ENCODE peak calls at places on chromosomes 13 and 19, in four cellular contexts. W, S, P and E are unnamed samples. For H3K27me3, the result is how much of the 10 kb centered on the place peaks cover.

GRCh38 chr19:17294051-17294891 is 9.0 kb downstream of the ABHD8 start:
- DNase-seq in W (peak), S (no peak), P (peak), E (no peak)

GRCh38 chr13:73572824-73573223 is 514.0 kb downstream of the KLF5 start:
- DNase-seq in W (no peak), P (no peak), S (no peak), E (no peak)

GRCh38 chr19:14147797-14148605 is 11.6 kb upstream of the ASF1B start:
- DNase-seq in S (peak), W (peak), P (peak), E (peak)

GRCh38 chr13:31115616-31116015 is 46.1 kb downstream of the HSPH1 start:
- DNase-seq in P (no peak), W (peak), S (no peak), E (no peak)

GRCh38 chr19:47545061-47545948 is 27.6 kb downstream of the ZNF541 start:
- DNase-seq in S (no peak), P (no peak), W (peak), E (no peak)

GRCh38 chr19:38072776-38073411 is 151.1 kb downstream of the DPF1 start:
- DNase-seq in S (no peak), P (no peak), W (no peak), E (no peak)

GRCh38 chr13:112710855-112711527 is 21.2 kb downstream of the ATP11A start:
- DNase-seq in W (no peak), P (no peak), S (peak), E (peak)

GRCh38 chr19:45924891-45925447 is 10.4 kb upstream of the NANOS2 start:
- DNase-seq in P (no peak), S (no peak), W (no peak), E (no peak)

DNA sequence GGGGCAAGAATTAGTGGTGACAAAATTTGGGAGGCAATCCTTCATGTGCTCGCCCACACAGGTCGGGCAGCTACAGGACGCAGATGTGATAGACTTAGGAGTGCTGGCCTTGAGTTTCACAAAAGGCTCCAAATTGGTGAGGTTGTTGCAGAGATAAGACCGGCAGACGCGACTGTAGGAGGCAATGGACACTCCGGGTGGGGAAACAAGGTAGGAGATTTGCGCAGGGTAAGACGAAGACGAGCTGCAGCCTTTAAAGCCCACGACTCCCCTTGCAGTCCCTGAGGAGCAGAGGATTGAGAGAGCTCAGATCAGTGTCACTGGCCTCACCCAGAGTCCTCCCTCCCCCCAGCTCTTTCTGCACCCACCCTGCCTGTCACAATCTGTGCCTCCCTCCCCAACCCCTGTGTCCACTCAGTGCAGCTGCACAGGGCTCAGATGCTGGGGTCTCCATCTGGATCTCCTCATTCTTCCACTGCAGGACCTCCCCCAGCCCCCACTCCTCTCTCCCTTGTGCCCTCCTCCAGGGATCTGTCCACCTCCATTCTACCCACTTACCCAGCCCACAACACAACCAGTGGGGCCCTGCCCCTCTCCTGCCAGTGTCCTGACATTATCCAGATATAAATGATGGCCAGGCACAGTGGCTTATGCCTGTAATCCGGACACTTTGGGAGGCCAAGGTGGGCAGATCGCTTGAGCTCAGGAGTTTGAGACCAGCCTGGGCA is 6.3 kb downstream of the LYPD4 start:
- DNase-seq in S (no peak), W (no peak), P (no peak), E (no peak)
- H3K27me3 ChIP-seq in S (under half), W (under half), P (under half), E (under half)

DNA sequence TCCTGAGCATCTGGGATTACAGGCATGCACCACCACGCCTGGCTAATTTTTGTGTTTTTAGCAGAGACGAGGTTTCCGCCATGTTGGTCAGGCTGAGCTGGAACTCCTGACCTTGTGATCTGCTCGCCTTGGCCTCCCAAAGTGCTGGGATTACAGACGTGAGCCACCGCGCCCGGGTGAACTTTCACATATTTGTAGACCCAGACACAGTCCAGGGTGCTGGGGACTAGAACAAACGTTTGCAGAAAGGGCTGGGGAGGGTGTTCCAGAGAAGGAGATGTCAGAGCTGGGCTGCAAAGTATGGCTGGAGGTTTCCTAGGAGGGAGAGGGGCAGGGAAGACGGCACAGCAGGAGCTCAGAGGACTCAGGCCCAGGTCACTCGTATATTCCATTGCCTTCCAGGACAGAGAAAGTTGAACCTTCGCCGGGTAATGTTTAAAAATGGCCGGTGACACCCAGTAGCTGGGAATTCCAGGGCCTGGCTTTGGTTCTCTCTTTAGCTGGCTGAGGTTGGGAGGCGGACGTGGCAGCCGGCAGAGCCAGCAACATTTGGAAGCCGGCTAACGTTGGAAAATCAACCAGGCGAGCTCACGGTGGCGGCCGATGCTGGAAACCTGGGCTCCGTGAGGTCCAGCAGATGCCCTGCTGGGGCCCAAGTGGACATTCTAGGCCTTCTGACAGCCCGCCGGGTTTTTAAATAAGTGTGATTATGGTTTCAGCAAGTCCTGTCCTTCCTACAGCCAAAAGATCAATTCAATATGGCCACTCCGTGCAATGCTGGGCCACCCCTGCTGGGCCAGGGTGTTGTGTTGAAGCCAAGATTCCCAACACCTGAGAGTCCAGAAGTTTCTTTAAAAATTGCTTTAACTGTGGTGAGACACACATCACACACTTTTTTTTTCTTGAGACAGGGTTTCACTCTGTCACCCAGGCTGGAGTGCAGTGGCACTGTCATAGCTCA is 41.5 kb downstream of the NFIC start:
- DNase-seq in S (peak), P (no peak), W (no peak), E (peak)
- H3K4me3 ChIP-seq in S (peak), P (no peak), W (no peak), E (peak)

GRCh38 chr19:51059715-51060114 is 5.2 kb downstream of the KLK13 start:
- DNase-seq in W (no peak), S (no peak), P (no peak), E (no peak)
- H3K27me3 ChIP-seq in W (under half), S (under half), P (under half), E (under half)

GRCh38 chr19:11418518-11419506 is at the start of gene RGL3:
- DNase-seq in W (peak), P (no peak), S (no peak), E (no peak)

GRCh38 chr19:11422163-11423068 is 3.3 kb upstream of the RGL3 start:
- DNase-seq in P (peak), W (peak), S (peak), E (peak)

GRCh38 chr19:11420894-11421606 is 1.9 kb upstream of the RGL3 start:
- DNase-seq in S (no peak), P (no peak), W (peak), E (no peak)

GRCh38 chr19:11421607-11422098 is 2.5 kb upstream of the RGL3 start:
- DNase-seq in P (no peak), W (peak), S (no peak), E (peak)

DNA sequence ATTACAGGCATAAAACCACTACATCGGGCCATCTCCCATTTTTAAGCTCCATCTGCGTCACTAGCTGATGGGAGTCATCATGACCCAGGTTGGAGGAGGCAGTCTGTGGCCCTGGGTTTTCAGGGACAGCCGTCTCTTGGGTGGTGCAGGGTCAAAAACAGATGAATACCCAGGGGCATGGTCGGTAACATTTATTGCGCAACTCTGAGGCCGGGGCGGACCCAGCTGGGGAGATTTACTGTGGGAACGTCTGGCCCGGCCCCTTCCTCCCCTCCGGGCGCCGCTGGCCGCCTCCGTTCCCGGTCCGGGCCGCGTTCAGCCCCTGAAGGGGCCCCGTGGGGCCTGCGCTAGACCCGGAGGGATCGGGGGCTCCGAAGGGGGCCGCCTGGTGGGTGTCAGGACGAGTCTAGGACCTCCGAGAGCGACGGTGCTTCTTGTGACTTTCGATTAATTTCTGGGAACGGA is 1.3 kb upstream of the RGL3 start:
- DNase-seq in P (no peak), S (peak), W (peak), E (peak)
- H3K4me3 ChIP-seq in P (peak), S (peak), W (peak), E (no peak)

GRCh38 chr19:35860436-35860817 is 3.7 kb downstream of the KIRREL2 start:
- DNase-seq in S (no peak), P (no peak), W (peak), E (no peak)
- H3K27me3 ChIP-seq in S (under half), P (under half), W (half or more), E (half or more)

GRCh38 chr13:19860884-19861655 is 2.4 kb downstream of the ZMYM5 start:
- DNase-seq in S (no peak), W (peak), P (no peak), E (no peak)
- H3K4me3 ChIP-seq in S (no peak), W (peak), P (no peak), E (no peak)

GRCh38 chr13:23806874-23807522 is 82.2 kb downstream of the MIPEP start:
- DNase-seq in W (no peak), S (no peak), P (no peak), E (no peak)
- H3K27me3 ChIP-seq in W (under half), S (under half), P (under half), E (under half)